ENCODE peak calls at places on chromosomes 6 and 20, in six cellular contexts. One of them, this sample, is unnamed.

GRCh38 chr6:44003345-44004061 is 123.7 kb downstream of the MRPL14 start:
- DNase-seq in AG04449: no peak
- DNase-seq in GM23248: no peak
- DNase-seq in heart right ventricle: no peak
- DNase-seq in bronchial epithelial cell: no peak
- DNase-seq in A549: no peak
- DNase-seq in this sample: no peak

GRCh38 chr6:13766201-13766634 is 48.1 kb downstream of the MCUR1 start:
- DNase-seq in AG04449: peak
- DNase-seq in heart right ventricle: no peak
- DNase-seq in GM23248: peak
- DNase-seq in bronchial epithelial cell: peak
- DNase-seq in A549: no peak
- DNase-seq in this sample: peak

GRCh38 chr6:122264557-122264956 is 134.9 kb upstream of the HSF2 start:
- DNase-seq in AG04449: no peak
- DNase-seq in heart right ventricle: no peak
- DNase-seq in bronchial epithelial cell: no peak
- DNase-seq in A549: no peak
- DNase-seq in GM23248: no peak
- DNase-seq in this sample: no peak

GRCh38 chr6:30325873-30326445 is 768 bp upstream of the TRIM39 start:
- DNase-seq in bronchial epithelial cell: peak
- DNase-seq in AG04449: no peak
- DNase-seq in heart right ventricle: peak
- DNase-seq in GM23248: peak
- DNase-seq in A549: peak
- DNase-seq in this sample: peak

GRCh38 chr6:47733879-47734558 is 35.6 kb downstream of the ADGRF4 start:
- DNase-seq in GM23248: peak
- DNase-seq in AG04449: no peak
- DNase-seq in heart right ventricle: peak
- DNase-seq in A549: no peak
- DNase-seq in bronchial epithelial cell: peak
- DNase-seq in this sample: peak

GRCh38 chr6:17703256-17703694 is 3.5 kb downstream of the NUP153 start:
- DNase-seq in A549: no peak
- DNase-seq in bronchial epithelial cell: peak
- DNase-seq in heart right ventricle: peak
- DNase-seq in GM23248: peak
- DNase-seq in AG04449: no peak
- DNase-seq in this sample: peak

GRCh38 chr6:145274083-145274482 is 461.2 kb downstream of the EPM2A start:
- DNase-seq in bronchial epithelial cell: no peak
- DNase-seq in GM23248: no peak
- DNase-seq in AG04449: no peak
- DNase-seq in A549: no peak
- DNase-seq in heart right ventricle: no peak
- DNase-seq in this sample: no peak

GRCh38 chr6:42147138-42147562 is 4.7 kb upstream of the C6orf132 start:
- DNase-seq in GM23248: no peak
- DNase-seq in heart right ventricle: no peak
- DNase-seq in bronchial epithelial cell: no peak
- DNase-seq in A549: no peak
- DNase-seq in AG04449: no peak
- DNase-seq in this sample: peak

GRCh38 chr20:31560900-31561598 is 44.0 kb upstream of the ID1 start:
- DNase-seq in A549: peak
- DNase-seq in AG04449: peak
- DNase-seq in GM23248: peak
- DNase-seq in bronchial epithelial cell: peak
- DNase-seq in heart right ventricle: no peak
- DNase-seq in this sample: peak

GRCh38 chr20:719068-719467 is 43.5 kb upstream of the SCRT2 start:
- DNase-seq in A549: no peak
- DNase-seq in heart right ventricle: no peak
- DNase-seq in GM23248: no peak
- DNase-seq in bronchial epithelial cell: no peak
- DNase-seq in AG04449: no peak
- DNase-seq in this sample: no peak

GRCh38 chr20:54140927-54141566 is 32.7 kb downstream of the CYP24A1 start:
- DNase-seq in AG04449: no peak
- DNase-seq in heart right ventricle: no peak
- DNase-seq in bronchial epithelial cell: peak
- DNase-seq in A549: no peak
- DNase-seq in GM23248: peak
- DNase-seq in this sample: peak

GRCh38 chr20:32603046-32603726 is 18.1 kb upstream of the NOL4L start:
- DNase-seq in A549: no peak
- DNase-seq in AG04449: no peak
- DNase-seq in GM23248: no peak
- DNase-seq in bronchial epithelial cell: no peak
- DNase-seq in heart right ventricle: no peak
- DNase-seq in this sample: no peak

GRCh38 chr6:8830794-8831193 is 395.4 kb upstream of the SLC35B3 start:
- DNase-seq in AG04449: no peak
- DNase-seq in heart right ventricle: no peak
- DNase-seq in GM23248: no peak
- DNase-seq in bronchial epithelial cell: no peak
- DNase-seq in A549: no peak
- DNase-seq in this sample: no peak

GRCh38 chr6:27312146-27312949 is at the start of gene POM121L2:
- DNase-seq in A549: peak
- DNase-seq in bronchial epithelial cell: peak
- DNase-seq in heart right ventricle: no peak
- DNase-seq in AG04449: no peak
- DNase-seq in GM23248: peak
- DNase-seq in this sample: peak

GRCh38 chr6:20455175-20456075 is 53.7 kb downstream of the E2F3 start:
- DNase-seq in bronchial epithelial cell: peak
- DNase-seq in GM23248: peak
- DNase-seq in AG04449: peak
- DNase-seq in A549: no peak
- DNase-seq in heart right ventricle: no peak
- DNase-seq in this sample: peak

GRCh38 chr6:131877999-131878789 is 70.4 kb downstream of the ENPP1 start:
- DNase-seq in A549: no peak
- DNase-seq in AG04449: no peak
- DNase-seq in heart right ventricle: no peak
- DNase-seq in GM23248: peak
- DNase-seq in bronchial epithelial cell: peak
- DNase-seq in this sample: no peak

GRCh38 chr6:71284785-71285184 is 3.8 kb upstream of the OGFRL1 start:
- DNase-seq in AG04449: no peak
- DNase-seq in GM23248: no peak
- DNase-seq in bronchial epithelial cell: peak
- DNase-seq in A549: no peak
- DNase-seq in heart right ventricle: no peak
- DNase-seq in this sample: peak

GRCh38 chr20:43942661-43943285 is 28.1 kb downstream of the TOX2 start:
- DNase-seq in AG04449: peak
- DNase-seq in GM23248: peak
- DNase-seq in heart right ventricle: no peak
- DNase-seq in A549: no peak
- DNase-seq in bronchial epithelial cell: peak
- DNase-seq in this sample: peak

GRCh38 chr6:151179321-151179720 is 60.4 kb upstream of the AKAP12 start:
- DNase-seq in bronchial epithelial cell: peak
- DNase-seq in heart right ventricle: no peak
- DNase-seq in A549: no peak
- DNase-seq in GM23248: peak
- DNase-seq in AG04449: peak
- DNase-seq in this sample: peak

GRCh38 chr6:42251500-42251899 is 33.8 kb upstream of the MRPS10 start:
- DNase-seq in AG04449: no peak
- DNase-seq in A549: no peak
- DNase-seq in GM23248: peak
- DNase-seq in heart right ventricle: no peak
- DNase-seq in bronchial epithelial cell: no peak
- DNase-seq in this sample: peak

GRCh38 chr6:25237579-25237978 is 41.6 kb upstream of the CARMIL1 start:
- DNase-seq in bronchial epithelial cell: no peak
- DNase-seq in AG04449: no peak
- DNase-seq in heart right ventricle: no peak
- DNase-seq in A549: no peak
- DNase-seq in GM23248: peak
- DNase-seq in this sample: no peak

GRCh38 chr20:61437280-61438206 is 185.5 kb downstream of the CDH4 start:
- DNase-seq in bronchial epithelial cell: peak
- DNase-seq in AG04449: peak
- DNase-seq in GM23248: peak
- DNase-seq in A549: no peak
- DNase-seq in heart right ventricle: no peak
- DNase-seq in this sample: peak

GRCh38 chr20:62496525-62497218 is 20.9 kb upstream of the GATA5 start:
- DNase-seq in bronchial epithelial cell: no peak
- DNase-seq in A549: no peak
- DNase-seq in heart right ventricle: no peak
- DNase-seq in AG04449: no peak
- DNase-seq in GM23248: peak
- DNase-seq in this sample: no peak
- H3K4me3 ChIP-seq in bronchial epithelial cell: no peak
- H3K4me3 ChIP-seq in A549: no peak
- H3K4me3 ChIP-seq in heart right ventricle: no peak
- H3K4me3 ChIP-seq in AG04449: no peak
- H3K4me3 ChIP-seq in GM23248: no peak
- H3K4me3 ChIP-seq in this sample: no peak

GRCh38 chr6:161372422-161372793 is 98.5 kb upstream of the AGPAT4 start:
- DNase-seq in heart right ventricle: no peak
- DNase-seq in AG04449: no peak
- DNase-seq in A549: no peak
- DNase-seq in bronchial epithelial cell: no peak
- DNase-seq in GM23248: no peak
- DNase-seq in this sample: no peak
- H3K4me3 ChIP-seq in heart right ventricle: no peak
- H3K4me3 ChIP-seq in AG04449: no peak
- H3K4me3 ChIP-seq in A549: no peak
- H3K4me3 ChIP-seq in bronchial epithelial cell: no peak
- H3K4me3 ChIP-seq in GM23248: no peak
- H3K4me3 ChIP-seq in this sample: no peak

DNA sequence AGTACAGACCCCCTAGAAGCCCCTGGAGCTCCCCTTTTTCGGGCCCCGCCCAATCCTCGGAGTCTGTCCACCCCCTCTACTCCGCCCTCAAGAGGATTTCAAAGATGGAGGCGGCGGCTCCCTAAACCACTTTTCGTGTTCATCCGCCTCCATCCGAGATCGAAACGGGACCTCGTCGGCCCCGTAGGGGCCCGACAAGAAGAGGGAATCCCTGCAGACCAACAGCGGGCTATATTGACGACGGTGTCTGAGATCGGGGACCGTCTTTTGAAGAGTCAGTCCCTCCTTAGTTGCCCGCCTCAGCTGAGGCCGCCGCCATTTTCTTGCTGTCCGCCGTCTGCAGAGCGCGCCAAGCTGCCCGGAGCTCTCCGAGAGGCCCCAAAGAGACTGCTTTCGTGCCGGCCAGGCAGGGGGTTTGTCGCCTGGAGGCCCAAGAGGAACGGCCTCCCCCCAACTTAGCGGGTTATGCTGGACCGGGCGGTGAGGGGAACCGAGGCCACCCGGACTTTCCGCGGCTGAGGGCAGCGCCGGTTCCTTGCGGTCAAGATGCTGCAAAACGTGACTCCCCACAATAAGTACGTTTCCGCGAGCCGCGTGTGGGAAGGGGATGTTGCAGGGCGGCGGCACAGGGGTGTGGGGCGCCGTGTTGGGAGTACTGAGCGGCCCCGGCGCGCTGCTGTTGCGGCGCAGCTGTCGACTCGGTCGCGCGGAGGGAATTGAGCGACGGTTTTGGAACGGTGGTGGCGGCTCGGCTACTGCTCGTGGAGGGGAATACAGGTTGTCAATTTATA is 4.2 kb downstream of the BRD2 start:
- DNase-seq in bronchial epithelial cell: no peak
- DNase-seq in A549: peak
- DNase-seq in GM23248: peak
- DNase-seq in heart right ventricle: no peak
- DNase-seq in AG04449: no peak
- DNase-seq in this sample: no peak
- H3K4me3 ChIP-seq in bronchial epithelial cell: peak
- H3K4me3 ChIP-seq in A549: peak
- H3K4me3 ChIP-seq in GM23248: peak
- H3K4me3 ChIP-seq in heart right ventricle: peak
- H3K4me3 ChIP-seq in AG04449: peak
- H3K4me3 ChIP-seq in this sample: peak

GRCh38 chr6:143744593-143745151 is 66.9 kb downstream of the PHACTR2 start:
- DNase-seq in A549: peak
- DNase-seq in heart right ventricle: no peak
- DNase-seq in bronchial epithelial cell: peak
- DNase-seq in GM23248: no peak
- DNase-seq in AG04449: no peak
- DNase-seq in this sample: no peak

GRCh38 chr6:143746202-143747119 is 68.7 kb downstream of the PHACTR2 start:
- DNase-seq in A549: no peak
- DNase-seq in bronchial epithelial cell: no peak
- DNase-seq in GM23248: no peak
- DNase-seq in AG04449: no peak
- DNase-seq in heart right ventricle: no peak
- DNase-seq in this sample: no peak

GRCh38 chr6:143747347-143747842 is 69.6 kb downstream of the PHACTR2 start:
- DNase-seq in AG04449: no peak
- DNase-seq in A549: no peak
- DNase-seq in heart right ventricle: no peak
- DNase-seq in bronchial epithelial cell: no peak
- DNase-seq in GM23248: no peak
- DNase-seq in this sample: no peak

GRCh38 chr6:143743256-143744166 is 65.7 kb downstream of the PHACTR2 start:
- DNase-seq in bronchial epithelial cell: no peak
- DNase-seq in heart right ventricle: peak
- DNase-seq in AG04449: no peak
- DNase-seq in GM23248: peak
- DNase-seq in A549: no peak
- DNase-seq in this sample: peak

DNA sequence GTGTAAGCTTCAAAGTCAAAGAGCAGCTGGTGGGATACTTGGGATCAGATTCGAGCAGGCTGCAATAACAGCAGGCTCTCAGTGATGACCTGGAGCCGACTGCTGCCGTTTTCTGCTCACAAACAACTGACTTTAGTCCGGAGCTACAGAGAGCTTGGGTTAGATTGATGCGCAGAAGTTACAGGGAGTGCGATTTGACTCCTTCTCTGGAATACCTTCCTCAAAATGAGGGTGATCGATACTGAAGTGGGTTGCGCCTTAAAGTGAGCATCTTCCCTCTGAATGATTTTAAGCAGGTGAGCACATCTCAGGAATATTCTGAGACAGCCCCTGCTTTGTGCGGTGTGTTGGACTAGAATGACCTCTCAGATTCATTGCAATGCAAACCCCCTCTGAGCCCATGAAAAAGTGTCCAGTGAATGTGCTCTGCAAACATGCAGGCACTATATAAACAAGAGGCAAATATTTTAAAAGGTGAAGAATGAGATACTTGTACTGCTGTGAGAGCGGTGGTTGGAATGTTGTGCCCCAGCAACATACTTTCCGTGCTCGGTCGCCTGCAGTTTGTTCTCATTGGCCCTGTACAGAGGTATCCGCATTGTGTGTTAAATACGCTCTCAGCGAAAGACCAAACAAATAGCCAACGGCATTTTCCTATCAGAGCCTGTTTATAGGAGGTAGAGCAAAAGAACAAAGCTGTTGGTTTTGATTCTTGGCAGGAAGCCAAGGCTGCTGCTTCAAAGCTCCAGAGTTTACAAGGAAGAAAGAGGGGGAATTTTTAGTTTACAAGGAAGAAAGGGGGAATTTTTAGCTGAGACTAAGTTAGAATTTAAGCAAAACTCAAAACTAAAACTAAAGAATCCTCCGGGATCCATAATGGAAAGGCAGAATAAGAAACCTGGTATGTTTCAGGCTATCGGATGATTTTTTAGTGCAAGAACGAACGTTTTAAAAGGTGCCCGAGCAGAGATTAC is 67.7 kb downstream of the PHACTR2 start:
- DNase-seq in GM23248: peak
- DNase-seq in bronchial epithelial cell: peak
- DNase-seq in A549: peak
- DNase-seq in AG04449: no peak
- DNase-seq in heart right ventricle: peak
- DNase-seq in this sample: peak
- H3K4me3 ChIP-seq in GM23248: peak
- H3K4me3 ChIP-seq in bronchial epithelial cell: no peak
- H3K4me3 ChIP-seq in A549: peak
- H3K4me3 ChIP-seq in AG04449: no peak
- H3K4me3 ChIP-seq in heart right ventricle: peak
- H3K4me3 ChIP-seq in this sample: peak